ENCODE peak calls at places on chromosomes 11 and 22, in four cellular contexts. I, V, X and N are unnamed samples.
A peak's percentile ranks its signal among the peaks of the same experiment; 100 is the strongest.

GRCh38 chr22:17339095-17339693 is 30.1 kb upstream of the CECR2 start:
- DNase-seq in I (no peak), X (no peak), V (no peak), N (no peak)

GRCh38 chr11:27646051-27646818 is 54.0 kb downstream of the BDNF start:
- DNase-seq in I (no peak), V (no peak), X (no peak), N (no peak)

GRCh38 chr11:13929551-13929950 is 33.0 kb upstream of the SPON1 start:
- DNase-seq in V (no peak), I (no peak), X (no peak), N (no peak)

GRCh38 chr11:134383576-134384221 is 28.3 kb downstream of the B3GAT1 start:
- DNase-seq in X (no peak), V (no peak), I (no peak), N (no peak)

GRCh38 chr11:16410479-16410878 is 54.1 kb upstream of the SOX6 start:
- DNase-seq in V (no peak), I (no peak), X (no peak), N (no peak)

GRCh38 chr11:68687986-68688385 is 3.6 kb downstream of the GAL start:
- DNase-seq in X (no peak), I (peak; percentile 48), V (no peak), N (no peak)

GRCh38 chr11:33893711-33894401 is 2.0 kb upstream of the LMO2 start:
- DNase-seq in X (no peak), V (no peak), I (no peak), N (no peak)

GRCh38 chr11:963852-964251 is 38.2 kb downstream of the AP2A2 start:
- DNase-seq in I (no peak), V (no peak), X (no peak), N (no peak)

GRCh38 chr22:37492428-37493344 is 6.5 kb upstream of the MFNG start:
- DNase-seq in X (peak; percentile 31), I (no peak), V (peak; percentile 27), N (peak; percentile 45)

GRCh38 chr11:100863080-100863581 is 176.0 kb downstream of the ARHGAP42 start:
- DNase-seq in X (peak; percentile 39), I (no peak), V (peak; percentile 21), N (no peak)

GRCh38 chr11:63023415-63023814 is 7.8 kb upstream of the SLC22A8 start:
- DNase-seq in V (no peak), I (no peak), X (no peak), N (no peak)

GRCh38 chr11:87889126-87889525 is 286.1 kb downstream of the RAB38 start:
- DNase-seq in X (no peak), V (no peak), I (no peak), N (no peak)

GRCh38 chr22:41822289-41823057 is 10.4 kb upstream of the SREBF2 start:
- DNase-seq in V (peak; percentile 64), I (no peak), X (no peak), N (no peak)

GRCh38 chr11:71298016-71298550 is 45.7 kb upstream of the SHANK2 start:
- DNase-seq in X (no peak), V (no peak), I (peak; percentile 10), N (no peak)

GRCh38 chr11:65036931-65037330 is 4.1 kb upstream of the SAC3D1 start:
- DNase-seq in I (no peak), V (no peak), X (peak; percentile 73), N (peak; percentile 41)

GRCh38 chr11:7882860-7883259 is 48.2 kb downstream of the OR10A6 start:
- DNase-seq in I (no peak), X (no peak), V (no peak), N (no peak)
- H3K27me3 ChIP-seq in I (no peaks in the 10 kb centered on the region), X (no peaks in the 10 kb centered on the region), V (no peaks in the 10 kb centered on the region), N (peaks cover 8% of the 10 kb centered on the region)

DNA sequence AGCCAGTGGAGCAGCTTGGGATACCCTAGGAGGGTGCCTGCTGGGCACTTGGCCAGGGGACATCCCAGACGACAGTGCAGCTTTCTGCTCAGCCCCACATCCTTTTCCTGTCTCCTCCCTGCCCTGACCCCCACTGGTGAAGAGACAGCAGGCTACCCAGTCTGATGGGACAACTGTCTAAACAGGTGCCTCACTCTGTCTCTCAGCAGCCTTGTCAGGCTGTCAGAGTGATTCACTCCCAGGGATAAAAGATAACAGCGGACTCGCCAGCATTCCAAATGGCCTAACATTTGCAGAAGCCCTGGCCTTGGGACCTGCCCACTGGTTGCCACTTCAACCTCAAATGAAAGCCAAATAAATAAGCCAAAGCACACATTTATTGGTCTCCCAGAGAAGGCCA is 318.6 kb upstream of the PLET1 start:
- DNase-seq in I (no peak), X (no peak), V (no peak), N (no peak)
- TF ChIP-seq EP300 in I (no peak), X (no peak), V (no peak), N (no peak)

GRCh38 chr22:20171288-20172037 is 20.6 kb upstream of the CCDC188 start:
- DNase-seq in X (no peak), I (no peak), V (no peak), N (no peak)

GRCh38 chr22:20170170-20170569 is 19.3 kb upstream of the CCDC188 start:
- DNase-seq in V (no peak), X (no peak), I (no peak), N (no peak)

GRCh38 chr22:20173720-20174119 is 22.9 kb upstream of the CCDC188 start:
- DNase-seq in V (no peak), I (no peak), X (no peak), N (no peak)

GRCh38 chr22:20173246-20173645 is 22.4 kb upstream of the CCDC188 start:
- DNase-seq in V (no peak), X (no peak), I (no peak), N (no peak)

GRCh38 chr22:20172038-20172613 is 21.3 kb upstream of the CCDC188 start:
- DNase-seq in X (no peak), V (no peak), I (no peak), N (no peak)
- H3K27me3 ChIP-seq in X (no peaks in the 10 kb centered on the region), V (no peaks in the 10 kb centered on the region), I (no peaks in the 10 kb centered on the region), N (peaks cover 9% of the 10 kb centered on the region)

GRCh38 chr11:127226376-127226775 is 225.8 kb upstream of the KIRREL3 start:
- DNase-seq in V (no peak), X (no peak), I (no peak), N (no peak)

GRCh38 chr11:127226959-127227358 is 226.4 kb upstream of the KIRREL3 start:
- DNase-seq in X (no peak), I (no peak), V (no peak), N (no peak)

GRCh38 chr11:127223633-127224032 is 223.1 kb upstream of the KIRREL3 start:
- DNase-seq in V (no peak), X (no peak), I (no peak), N (no peak)

GRCh38 chr11:127224276-127224675 is 223.7 kb upstream of the KIRREL3 start:
- DNase-seq in I (no peak), V (no peak), X (no peak), N (no peak)

GRCh38 chr11:127225619-127226018 is 225.0 kb upstream of the KIRREL3 start:
- DNase-seq in I (no peak), V (no peak), X (no peak), N (no peak)
- TF ChIP-seq EP300 in I (no peak), V (no peak), X (no peak), N (no peak)

GRCh38 chr11:117426941-117427340 is 99.3 kb downstream of the CEP164 start:
- DNase-seq in I (no peak), X (no peak), V (no peak), N (no peak)
- H3K27me3 ChIP-seq in I (no peaks in the 10 kb centered on the region), X (no peaks in the 10 kb centered on the region), V (peaks cover 5% of the 10 kb centered on the region), N (peaks cover 13% of the 10 kb centered on the region)

GRCh38 chr11:20087118-20087521 is 73.2 kb downstream of the DBX1 start:
- DNase-seq in I (no peak), X (no peak), V (no peak), N (no peak)

GRCh38 chr11:20089357-20089756 is 70.9 kb downstream of the DBX1 start:
- DNase-seq in V (no peak), I (no peak), X (no peak), N (no peak)

GRCh38 chr11:20088368-20089260 is 71.7 kb downstream of the DBX1 start:
- DNase-seq in V (no peak), I (no peak), X (no peak), N (no peak)

GRCh38 chr11:20090654-20091374 is 69.5 kb downstream of the DBX1 start:
- DNase-seq in I (no peak), X (no peak), V (no peak), N (no peak)

GRCh38 chr11:20089796-20090653 is 70.2 kb downstream of the DBX1 start:
- DNase-seq in I (no peak), X (no peak), V (no peak), N (no peak)
- TF ChIP-seq EP300 in I (no peak), X (no peak), V (no peak), N (no peak)

GRCh38 chr11:72607101-72607468 is 67.1 kb downstream of the PDE2A start:
- DNase-seq in X (no peak), I (no peak), V (no peak), N (no peak)
- H3K27me3 ChIP-seq in X (no peaks in the 10 kb centered on the region), I (no peaks in the 10 kb centered on the region), V (no peaks in the 10 kb centered on the region), N (no peaks in the 10 kb centered on the region)

GRCh38 chr11:66335531-66336233 is 552 bp downstream of the RIN1 start:
- DNase-seq in I (peak; percentile 71), X (no peak), V (no peak), N (no peak)
- TF ChIP-seq EP300 in I (no peak), X (no peak), V (no peak), N (no peak)